ENCODE peak calls at places on chromosomes 5 and 9, in nine cellular contexts. F, C, A, D, J, U, X, N and Q are unnamed samples.

GRCh38 chr9:107348836-107349235 is 65.8 kb downstream of the RAD23B start:
- ATAC-seq in F (no peak), C (no peak), A (no peak), D (no peak), J (no peak), U (no peak), X (no peak), N (no peak), Q (no peak)

GRCh38 chr5:171855265-171855664 is 69.6 kb downstream of the SMIM23 start:
- ATAC-seq in F (no peak), C (no peak), A (no peak), D (no peak), J (no peak), U (no peak), X (no peak), N (no peak), Q (no peak)

GRCh38 chr5:122392844-122393243 is 80.8 kb downstream of the SNCAIP start:
- ATAC-seq in F (no peak), C (no peak), A (no peak), D (no peak), J (no peak), U (no peak), X (no peak), N (no peak), Q (no peak)

GRCh38 chr5:173840111-173840983 is 47.8 kb upstream of the CPEB4 start:
- ATAC-seq in F (no peak), C (no peak), A (no peak), D (no peak), J (no peak), U (no peak), X (no peak), N (no peak), Q (no peak)

GRCh38 chr9:94812343-94812742 is 85.8 kb downstream of the AOPEP start:
- ATAC-seq in F (no peak), C (no peak), A (no peak), D (no peak), J (no peak), U (peak), X (peak), N (no peak), Q (peak)

GRCh38 chr5:176726746-176727527 is 79.7 kb downstream of the TSPAN17 start:
- ATAC-seq in F (peak), C (no peak), A (no peak), D (no peak), J (no peak), U (no peak), X (no peak), N (no peak), Q (no peak)

GRCh38 chr9:125511780-125512179 is 195.2 kb downstream of the MAPKAP1 start:
- ATAC-seq in F (no peak), C (no peak), A (no peak), D (no peak), J (no peak), U (no peak), X (no peak), N (no peak), Q (no peak)

GRCh38 chr5:7047862-7048261 is 334.6 kb downstream of the TENT4A start:
- ATAC-seq in F (no peak), C (no peak), A (no peak), D (no peak), J (no peak), U (no peak), X (no peak), N (no peak), Q (no peak)

GRCh38 chr9:125183561-125183960 is 6.0 kb downstream of the PPP6C start:
- ATAC-seq in F (no peak), C (no peak), A (no peak), D (no peak), J (no peak), U (no peak), X (no peak), N (no peak), Q (no peak)

GRCh38 chr5:68778467-68778866 is 315.3 kb upstream of the SLC30A5 start:
- ATAC-seq in F (no peak), C (peak), A (no peak), D (no peak), J (no peak), U (no peak), X (no peak), N (no peak), Q (no peak)

GRCh38 chr5:62909331-62909730 is 330.7 kb downstream of the LRRC70 start:
- ATAC-seq in F (no peak), C (no peak), A (no peak), D (no peak), J (no peak), U (no peak), X (no peak), N (no peak), Q (no peak)

GRCh38 chr9:124258765-124259272 is 1.1 kb downstream of the NEK6 start:
- ATAC-seq in F (no peak), C (no peak), A (peak), D (peak), J (peak), U (peak), X (peak), N (no peak), Q (no peak)

GRCh38 chr9:18707078-18707477 is 233.1 kb downstream of the ADAMTSL1 start:
- ATAC-seq in F (no peak), C (no peak), A (no peak), D (peak), J (no peak), U (peak), X (peak), N (no peak), Q (peak)

GRCh38 chr5:158463971-158464370 is 605.0 kb upstream of the CLINT1 start:
- ATAC-seq in F (no peak), C (no peak), A (no peak), D (peak), J (no peak), U (peak), X (peak), N (no peak), Q (peak)

GRCh38 chr9:36023260-36024048 is 13.3 kb upstream of the RECK start:
- ATAC-seq in F (peak), C (peak), A (peak), D (peak), J (peak), U (peak), X (peak), N (peak), Q (no peak)

GRCh38 chr5:138668451-138668850 is 84.8 kb upstream of the CTNNA1 start:
- ATAC-seq in F (peak), C (no peak), A (peak), D (no peak), J (peak), U (peak), X (peak), N (peak), Q (no peak)

GRCh38 chr9:112404367-112404979 is 24.6 kb downstream of the HSDL2 start:
- ATAC-seq in F (no peak), C (no peak), A (no peak), D (no peak), J (no peak), U (no peak), X (no peak), N (no peak), Q (no peak)

GRCh38 chr5:60805470-60805869 is 38.6 kb downstream of the ELOVL7 start:
- ATAC-seq in F (no peak), C (peak), A (no peak), D (no peak), J (no peak), U (no peak), X (no peak), N (no peak), Q (no peak)

GRCh38 chr5:5430136-5430535 is 7.7 kb downstream of the ICE1 start:
- ATAC-seq in F (no peak), C (no peak), A (no peak), D (no peak), J (no peak), U (peak), X (no peak), N (no peak), Q (no peak)

GRCh38 chr9:121707477-121708424 is 56.3 kb downstream of the DAB2IP start:
- ATAC-seq in F (no peak), C (no peak), A (no peak), D (no peak), J (no peak), U (no peak), X (no peak), N (peak), Q (no peak)